ENCODE peak calls at places on chromosomes 2 and 18, in six cellular contexts. J, A, H, W, Q and R are unnamed samples.

GRCh38 chr2:172888704-172889103 is 153.1 kb downstream of the RAPGEF4 start:
- DNase-seq in J (no peak), H (no peak), Q (no peak), A (no peak), W (no peak), R (no peak)

GRCh38 chr18:29979884-29980283 is 1062.7 kb downstream of the DSC3 start:
- DNase-seq in W (no peak), H (no peak), Q (no peak), A (no peak), J (no peak), R (no peak)

GRCh38 chr2:223837290-223838061 is at the start of gene AP1S3:
- DNase-seq in A (peak; percentile 72), H (peak; percentile 90), J (peak; percentile 51), W (peak; percentile 69), Q (peak; percentile 59), R (peak; percentile 60)

GRCh38 chr2:239966029-239966847 is 58.9 kb downstream of the NDUFA10 start:
- DNase-seq in H (peak; percentile 48), Q (peak; percentile 56), J (no peak), A (no peak), W (no peak), R (no peak)

GRCh38 chr2:42238644-42239288 is 69.6 kb downstream of the EML4 start:
- DNase-seq in Q (peak; percentile 50), H (no peak), A (no peak), W (peak; percentile 53), J (no peak), R (peak; percentile 29)

GRCh38 chr2:102140367-102140766 is 2.2 kb upstream of the IL1R1 start:
- DNase-seq in W (no peak), A (no peak), H (no peak), Q (no peak), J (peak; percentile 45), R (no peak)

GRCh38 chr2:73020657-73021370 is 50.7 kb downstream of the SFXN5 start:
- DNase-seq in A (no peak), H (no peak), Q (no peak), W (peak; percentile 97), J (peak; percentile 76), R (no peak)

GRCh38 chr2:160493227-160494028 is at the start of gene RBMS1:
- DNase-seq in J (peak; percentile 68), W (peak; percentile 60), H (peak; percentile 83), Q (peak; percentile 80), A (peak; percentile 63), R (peak; percentile 39)

GRCh38 chr2:107698861-107699260 is 127.8 kb upstream of the RGPD4 start:
- DNase-seq in Q (no peak), W (no peak), A (no peak), H (no peak), J (no peak), R (no peak)

GRCh38 chr2:36432479-36432878 is 76.9 kb downstream of the CRIM1 start:
- DNase-seq in Q (no peak), J (no peak), A (no peak), H (no peak), W (no peak), R (no peak)

GRCh38 chr18:35267809-35268208 is 22.2 kb downstream of the ZSCAN30 start:
- DNase-seq in A (no peak), J (no peak), Q (no peak), H (peak; percentile 64), W (no peak), R (no peak)

GRCh38 chr2:224359569-224359968 is 42.3 kb downstream of the FAM124B start:
- DNase-seq in J (no peak), H (no peak), W (peak; percentile 16), Q (no peak), A (no peak), R (no peak)

GRCh38 chr18:9719421-9719981 is 11.4 kb downstream of the RAB31 start:
- DNase-seq in H (peak; percentile 71), W (no peak), A (no peak), J (peak; percentile 90), Q (no peak), R (no peak)

GRCh38 chr18:49098386-49098785 is 147.6 kb upstream of the SMAD7 start:
- DNase-seq in W (no peak), H (no peak), A (no peak), J (no peak), Q (no peak), R (no peak)

GRCh38 chr2:68908392-68908970 is 37.3 kb upstream of the BMP10 start:
- DNase-seq in Q (peak; percentile 60), A (peak; percentile 64), H (peak; percentile 83), W (no peak), J (peak; percentile 96), R (peak; percentile 78)

GRCh38 chr2:143960177-143960576 is 559.7 kb downstream of the ZEB2 start:
- DNase-seq in Q (no peak), W (no peak), J (no peak), A (no peak), H (no peak), R (no peak)

GRCh38 chr2:111121873-111122630 is 1.3 kb downstream of the BCL2L11 start:
- DNase-seq in A (peak; percentile 91), W (peak; percentile 86), Q (peak; percentile 94), H (peak; percentile 95), J (peak; percentile 83), R (peak; percentile 72)

GRCh38 chr18:11124054-11124453 is 25.3 kb downstream of the PIEZO2 start:
- DNase-seq in H (no peak), J (no peak), A (no peak), W (peak; percentile 77), Q (no peak), R (no peak)

GRCh38 chr2:152421521-152422367 is 86.8 kb downstream of the FMNL2 start:
- DNase-seq in W (peak; percentile 89), H (no peak), A (no peak), J (peak; percentile 99), Q (no peak), R (no peak)

GRCh38 chr2:12048551-12048950 is 302.1 kb downstream of the LPIN1 start:
- DNase-seq in W (no peak), Q (no peak), J (no peak), H (no peak), A (no peak), R (no peak)

GRCh38 chr2:181954538-181954883 is 31.1 kb upstream of the PPP1R1C start:
- DNase-seq in H (no peak), A (no peak), Q (no peak), J (no peak), W (no peak), R (no peak)

GRCh38 chr2:6772366-6772710 is 93.4 kb downstream of the CMPK2 start:
- DNase-seq in W (no peak), J (peak; percentile 72), A (no peak), Q (no peak), H (no peak), R (no peak)

GRCh38 chr2:171318463-171318934 is 115.3 kb downstream of the METTL8 start:
- DNase-seq in A (no peak), W (no peak), J (peak; percentile 56), Q (no peak), H (no peak), R (no peak)

GRCh38 chr2:179268277-179268935 is 3.8 kb upstream of the SESTD1 start:
- DNase-seq in Q (peak; percentile 29), H (no peak), W (peak; percentile 60), J (peak; percentile 11), A (peak; percentile 27), R (no peak)

GRCh38 chr2:6784299-6784698 is 81.4 kb downstream of the CMPK2 start:
- DNase-seq in A (no peak), H (no peak), W (no peak), Q (no peak), J (no peak), R (no peak)

GRCh38 chr2:236694125-236694888 is 124.7 kb downstream of the ACKR3 start:
- DNase-seq in A (no peak), H (no peak), Q (no peak), J (no peak), W (no peak), R (no peak)

GRCh38 chr2:30865218-30865617 is 58.0 kb upstream of the CAPN13 start:
- DNase-seq in H (no peak), W (no peak), A (no peak), Q (no peak), J (no peak), R (no peak)

GRCh38 chr18:7608798-7609197 is 41.7 kb downstream of the PTPRM start:
- DNase-seq in H (no peak), W (no peak), Q (peak; percentile 39), A (no peak), J (peak; percentile 64), R (no peak)

GRCh38 chr18:35024965-35025364 is 16.2 kb upstream of the MAPRE2 start:
- DNase-seq in Q (peak; percentile 85), W (peak; percentile 13), A (no peak), J (peak; percentile 89), H (no peak), R (no peak)

GRCh38 chr2:132733119-132733518 is 63.1 kb upstream of the LYPD1 start:
- DNase-seq in W (no peak), J (peak; percentile 53), H (no peak), A (no peak), Q (no peak), R (no peak)

DNA sequence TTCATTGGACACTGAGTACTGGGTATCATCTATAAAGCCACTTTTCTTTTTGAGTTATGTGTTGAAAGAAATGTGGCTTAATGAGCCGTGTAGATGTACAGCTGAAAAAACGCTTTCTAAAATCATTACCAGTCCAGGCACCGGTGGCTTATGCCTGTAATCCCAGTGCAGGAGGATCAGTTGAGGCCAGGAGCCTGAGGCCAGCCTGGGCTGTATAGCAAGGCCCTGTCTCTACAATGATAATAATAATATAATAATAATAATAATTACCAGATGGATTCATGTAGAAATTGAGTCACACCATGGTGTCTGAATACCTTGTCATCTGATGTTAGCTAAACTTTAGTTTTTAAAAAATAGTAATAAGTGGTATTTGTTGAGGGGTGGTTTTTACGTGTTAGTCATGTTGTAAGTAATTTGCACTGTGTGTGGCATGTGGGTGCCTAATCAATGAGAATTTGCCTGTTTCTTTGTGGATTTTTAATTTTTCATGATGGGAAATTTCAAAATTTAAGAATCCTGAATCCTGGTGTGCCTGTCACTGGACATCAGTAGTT is 30.1 kb downstream of the NCK2 start:
- DNase-seq in J (no peak), Q (no peak), A (no peak), W (no peak), H (no peak), R (no peak)
- H3K27ac ChIP-seq in J (no peak overlapping the region), Q (no peak overlapping the region), A (peak overlapping the region; percentile 85), W (no peak overlapping the region), H (no peak overlapping the region), R (peak overlapping the region; percentile 44)

GRCh38 chr18:79735071-79735980 is 55.7 kb downstream of the CTDP1 start:
- DNase-seq in Q (peak; percentile 17), A (no peak), J (no peak), H (no peak), W (no peak), R (no peak)
- H3K36me3 ChIP-seq in Q (peaks cover 66% of the 10 kb centered on the region), A (peaks cover 8% of the 10 kb centered on the region), J (peaks cover 28% of the 10 kb centered on the region), H (peaks cover 53% of the 10 kb centered on the region), W (peaks cover 61% of the 10 kb centered on the region), R (peaks cover 69% of the 10 kb centered on the region)

DNA sequence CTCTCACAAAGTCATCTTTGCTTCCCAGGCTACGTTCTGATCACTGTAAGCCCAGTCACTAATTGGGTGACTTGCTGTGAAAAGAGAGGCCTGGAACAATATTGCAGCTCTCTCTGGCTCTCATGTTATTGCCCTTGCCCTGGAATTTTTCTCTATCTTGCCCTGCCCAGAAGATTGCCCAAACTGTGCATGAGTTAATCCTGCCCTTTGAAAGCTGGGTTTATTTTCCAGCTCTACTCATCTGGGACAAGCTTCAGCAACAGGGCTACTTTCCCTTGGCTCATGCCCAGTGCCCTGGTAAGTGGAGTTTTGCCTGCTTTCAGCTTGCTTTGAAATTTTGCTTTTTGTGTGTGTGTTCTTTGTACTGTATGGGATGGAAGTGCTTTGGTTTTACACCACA is 6.9 kb upstream of the EHBP1 start:
- DNase-seq in J (no peak), W (no peak), A (no peak), Q (no peak), H (no peak), R (no peak)
- H3K27ac ChIP-seq in J (no peak overlapping the region), W (no peak overlapping the region), A (no peak overlapping the region), Q (no peak overlapping the region), H (no peak overlapping the region), R (no peak overlapping the region)

GRCh38 chr18:45879681-45880655 is 54.5 kb downstream of the SIGLEC15 start:
- DNase-seq in W (peak; percentile 34), A (peak; percentile 79), Q (peak; percentile 73), H (peak; percentile 78), J (peak; percentile 45), R (peak; percentile 37)
- H3K36me3 ChIP-seq in W (peaks cover 42% of the 10 kb centered on the region), A (no peaks in the 10 kb centered on the region), Q (peaks cover 90% of the 10 kb centered on the region), H (peaks cover 82% of the 10 kb centered on the region), J (peaks cover 14% of the 10 kb centered on the region), R (peaks cover 45% of the 10 kb centered on the region)